ENCODE peak calls at places on chromosomes 11 and 22, in seven cellular contexts. One of them, this sample, is unnamed.

GRCh38 chr11:45926536-45927331 is 4.3 kb downstream of the LARGE2 start:
- DNase-seq in upper lobe of right lung: peak; percentile 61
- DNase-seq in Karpas-422: no peak
- DNase-seq in WERI-Rb-1: no peak
- DNase-seq in AG04450: no peak
- DNase-seq in transverse colon: peak; percentile 5
- DNase-seq in upper lobe of left lung: peak; percentile 60
- DNase-seq in this sample: no peak

GRCh38 chr11:123491241-123491640 is 61.2 kb downstream of the GRAMD1B start:
- DNase-seq in upper lobe of right lung: no peak
- DNase-seq in Karpas-422: no peak
- DNase-seq in WERI-Rb-1: no peak
- DNase-seq in AG04450: no peak
- DNase-seq in transverse colon: no peak
- DNase-seq in upper lobe of left lung: no peak
- DNase-seq in this sample: no peak

GRCh38 chr11:85627332-85627997 is at the start of gene DLG2:
- DNase-seq in upper lobe of right lung: no peak
- DNase-seq in Karpas-422: peak; percentile 69
- DNase-seq in WERI-Rb-1: no peak
- DNase-seq in AG04450: no peak
- DNase-seq in transverse colon: no peak
- DNase-seq in upper lobe of left lung: no peak
- DNase-seq in this sample: no peak

GRCh38 chr11:30889116-30889765 is 303.1 kb upstream of the MPPED2 start:
- DNase-seq in upper lobe of right lung: no peak
- DNase-seq in Karpas-422: no peak
- DNase-seq in WERI-Rb-1: no peak
- DNase-seq in AG04450: no peak
- DNase-seq in transverse colon: no peak
- DNase-seq in upper lobe of left lung: no peak
- DNase-seq in this sample: no peak

GRCh38 chr11:7511405-7511804 is 2.4 kb upstream of the PPFIBP2 start:
- DNase-seq in upper lobe of right lung: no peak
- DNase-seq in Karpas-422: no peak
- DNase-seq in WERI-Rb-1: no peak
- DNase-seq in AG04450: no peak
- DNase-seq in transverse colon: peak; percentile 53
- DNase-seq in upper lobe of left lung: no peak
- DNase-seq in this sample: no peak

GRCh38 chr11:115990004-115990447 is 485.8 kb upstream of the CADM1 start:
- DNase-seq in upper lobe of right lung: peak; percentile 71
- DNase-seq in Karpas-422: peak; percentile 41
- DNase-seq in WERI-Rb-1: peak; percentile 56
- DNase-seq in AG04450: no peak
- DNase-seq in transverse colon: peak; percentile 15
- DNase-seq in upper lobe of left lung: peak; percentile 77
- DNase-seq in this sample: no peak

GRCh38 chr22:24133187-24133965 is 47.9 kb upstream of the SUSD2 start:
- DNase-seq in upper lobe of right lung: peak; percentile 82
- DNase-seq in Karpas-422: no peak
- DNase-seq in WERI-Rb-1: peak; percentile 28
- DNase-seq in AG04450: no peak
- DNase-seq in transverse colon: no peak
- DNase-seq in upper lobe of left lung: no peak
- DNase-seq in this sample: no peak

GRCh38 chr11:46291441-46292143 is 14.1 kb downstream of the CREB3L1 start:
- DNase-seq in upper lobe of right lung: no peak
- DNase-seq in Karpas-422: no peak
- DNase-seq in WERI-Rb-1: no peak
- DNase-seq in AG04450: no peak
- DNase-seq in transverse colon: no peak
- DNase-seq in upper lobe of left lung: peak; percentile 77
- DNase-seq in this sample: no peak

GRCh38 chr11:115886111-115886733 is 382.0 kb upstream of the CADM1 start:
- DNase-seq in upper lobe of right lung: no peak
- DNase-seq in Karpas-422: no peak
- DNase-seq in WERI-Rb-1: peak; percentile 42
- DNase-seq in AG04450: no peak
- DNase-seq in transverse colon: no peak
- DNase-seq in upper lobe of left lung: no peak
- DNase-seq in this sample: no peak

GRCh38 chr11:62922653-62923371 is 1.6 kb upstream of the CHRM1 start:
- DNase-seq in upper lobe of right lung: peak; percentile 65
- DNase-seq in Karpas-422: peak; percentile 47
- DNase-seq in WERI-Rb-1: no peak
- DNase-seq in AG04450: no peak
- DNase-seq in transverse colon: no peak
- DNase-seq in upper lobe of left lung: peak; percentile 87
- DNase-seq in this sample: no peak

GRCh38 chr11:62905927-62906531 is 15.1 kb downstream of the CHRM1 start:
- DNase-seq in upper lobe of right lung: peak; percentile 84
- DNase-seq in Karpas-422: peak; percentile 92
- DNase-seq in WERI-Rb-1: peak; percentile 83
- DNase-seq in AG04450: peak; percentile 69
- DNase-seq in transverse colon: peak; percentile 86
- DNase-seq in upper lobe of left lung: no peak
- DNase-seq in this sample: peak; percentile 72

GRCh38 chr22:27051407-27051806 is 394.0 kb downstream of the MIAT start:
- DNase-seq in upper lobe of right lung: no peak
- DNase-seq in Karpas-422: no peak
- DNase-seq in WERI-Rb-1: no peak
- DNase-seq in AG04450: no peak
- DNase-seq in transverse colon: no peak
- DNase-seq in upper lobe of left lung: no peak
- DNase-seq in this sample: no peak

GRCh38 chr22:30806391-30806861 is 111.8 kb downstream of the OSBP2 start:
- DNase-seq in upper lobe of right lung: no peak
- DNase-seq in Karpas-422: no peak
- DNase-seq in WERI-Rb-1: no peak
- DNase-seq in AG04450: no peak
- DNase-seq in transverse colon: no peak
- DNase-seq in upper lobe of left lung: no peak
- DNase-seq in this sample: no peak

GRCh38 chr22:25453557-25453956 is 110.9 kb upstream of the GRK3 start:
- DNase-seq in upper lobe of right lung: no peak
- DNase-seq in Karpas-422: no peak
- DNase-seq in WERI-Rb-1: no peak
- DNase-seq in AG04450: no peak
- DNase-seq in transverse colon: no peak
- DNase-seq in upper lobe of left lung: no peak
- DNase-seq in this sample: no peak

GRCh38 chr11:130415719-130416536 is 12.5 kb downstream of the ADAMTS8 start:
- DNase-seq in upper lobe of right lung: no peak
- DNase-seq in Karpas-422: no peak
- DNase-seq in WERI-Rb-1: no peak
- DNase-seq in AG04450: no peak
- DNase-seq in transverse colon: no peak
- DNase-seq in upper lobe of left lung: peak; percentile 77
- DNase-seq in this sample: no peak

GRCh38 chr11:58867556-58867955 is 23.1 kb upstream of the GLYATL2 start:
- DNase-seq in upper lobe of right lung: no peak
- DNase-seq in Karpas-422: no peak
- DNase-seq in WERI-Rb-1: no peak
- DNase-seq in AG04450: no peak
- DNase-seq in transverse colon: no peak
- DNase-seq in upper lobe of left lung: no peak
- DNase-seq in this sample: no peak
- H3K9me3 ChIP-seq in upper lobe of right lung: no peaks in the 10 kb centered on the region
- H3K9me3 ChIP-seq in Karpas-422: no peaks in the 10 kb centered on the region
- H3K9me3 ChIP-seq in WERI-Rb-1: no peaks in the 10 kb centered on the region
- H3K9me3 ChIP-seq in AG04450: peaks cover 3% of the 10 kb centered on the region
- H3K9me3 ChIP-seq in transverse colon: no peaks in the 10 kb centered on the region
- H3K9me3 ChIP-seq in upper lobe of left lung: no peaks in the 10 kb centered on the region
- H3K9me3 ChIP-seq in this sample: no peaks in the 10 kb centered on the region

DNA sequence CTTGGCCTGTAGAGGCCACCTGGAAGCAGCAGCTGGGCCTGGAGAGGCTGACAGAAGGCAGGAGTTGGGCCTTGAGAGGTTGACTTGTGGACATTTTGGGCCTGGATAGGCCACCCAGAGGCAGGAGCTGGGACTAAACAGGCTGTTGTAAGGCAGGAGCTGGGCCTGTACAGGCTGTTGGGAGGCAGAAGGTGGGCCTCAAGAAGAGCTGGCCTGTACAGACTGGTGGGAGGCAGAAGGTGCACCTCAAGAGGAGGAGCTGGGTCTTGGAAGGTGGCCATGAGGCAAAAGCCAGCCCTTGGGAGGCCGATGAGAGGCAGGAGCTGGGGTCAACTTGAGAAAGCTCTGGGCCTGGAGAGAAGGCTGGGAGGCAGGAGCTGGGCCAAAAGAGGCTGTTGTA is 45.3 kb downstream of the OR4C45 start:
- DNase-seq in upper lobe of right lung: no peak
- DNase-seq in Karpas-422: no peak
- DNase-seq in WERI-Rb-1: no peak
- DNase-seq in AG04450: no peak
- DNase-seq in transverse colon: no peak
- DNase-seq in upper lobe of left lung: no peak
- DNase-seq in this sample: no peak
- H3K9me3 ChIP-seq in upper lobe of right lung: no peaks in the 10 kb centered on the region
- H3K9me3 ChIP-seq in Karpas-422: no peaks in the 10 kb centered on the region
- H3K9me3 ChIP-seq in WERI-Rb-1: no peaks in the 10 kb centered on the region
- H3K9me3 ChIP-seq in AG04450: peaks cover 72% of the 10 kb centered on the region
- H3K9me3 ChIP-seq in transverse colon: peaks cover 13% of the 10 kb centered on the region
- H3K9me3 ChIP-seq in upper lobe of left lung: no peaks in the 10 kb centered on the region
- H3K9me3 ChIP-seq in this sample: no peaks in the 10 kb centered on the region

DNA sequence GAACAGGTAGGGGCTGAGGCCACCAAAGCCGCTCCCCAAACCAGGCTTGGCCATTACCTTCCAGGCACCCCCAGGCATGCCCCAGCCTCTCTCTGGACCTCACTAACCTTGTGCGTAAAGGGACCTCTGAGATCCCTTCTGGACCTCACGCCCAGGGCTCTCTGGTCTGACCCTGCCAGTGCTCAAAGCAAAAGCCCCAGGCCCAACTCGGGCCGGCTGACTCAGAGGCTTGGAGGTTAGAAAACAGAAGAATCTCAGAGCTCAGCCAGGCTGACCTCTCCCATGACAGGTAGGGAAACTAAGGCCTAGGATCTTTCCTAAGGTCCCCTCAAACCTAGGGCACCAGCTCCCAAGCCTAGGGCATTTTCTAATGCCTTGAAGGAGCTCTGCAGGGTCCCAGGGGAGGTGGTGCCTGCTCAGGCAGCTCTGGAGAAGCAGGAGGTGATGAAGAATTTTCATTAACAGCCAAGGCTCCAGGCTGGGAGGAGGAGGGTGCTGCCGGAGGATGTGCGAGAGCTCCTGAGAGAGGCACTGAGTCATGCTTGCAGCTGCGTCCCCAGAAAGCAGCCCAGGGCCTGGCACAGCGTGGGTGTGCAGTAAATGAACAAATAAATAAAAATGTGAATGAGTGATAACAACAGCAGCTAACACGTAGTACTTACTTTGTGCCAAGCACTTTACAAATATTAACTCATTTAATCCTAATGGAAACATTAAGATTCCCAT is 25.6 kb downstream of the ARRB1 start:
- DNase-seq in upper lobe of right lung: peak; percentile 75
- DNase-seq in Karpas-422: no peak
- DNase-seq in WERI-Rb-1: no peak
- DNase-seq in AG04450: peak; percentile 79
- DNase-seq in transverse colon: no peak
- DNase-seq in upper lobe of left lung: no peak
- DNase-seq in this sample: no peak
- H3K9me3 ChIP-seq in upper lobe of right lung: no peaks in the 10 kb centered on the region
- H3K9me3 ChIP-seq in Karpas-422: no peaks in the 10 kb centered on the region
- H3K9me3 ChIP-seq in WERI-Rb-1: no peaks in the 10 kb centered on the region
- H3K9me3 ChIP-seq in AG04450: no peaks in the 10 kb centered on the region
- H3K9me3 ChIP-seq in transverse colon: no peaks in the 10 kb centered on the region
- H3K9me3 ChIP-seq in upper lobe of left lung: no peaks in the 10 kb centered on the region
- H3K9me3 ChIP-seq in this sample: no peaks in the 10 kb centered on the region

GRCh38 chr22:48152154-48152775 is 1389.8 kb downstream of the TBC1D22A start:
- DNase-seq in upper lobe of right lung: no peak
- DNase-seq in Karpas-422: peak; percentile 57
- DNase-seq in WERI-Rb-1: no peak
- DNase-seq in AG04450: no peak
- DNase-seq in transverse colon: no peak
- DNase-seq in upper lobe of left lung: peak; percentile 50
- DNase-seq in this sample: no peak
- H3K9me3 ChIP-seq in upper lobe of right lung: no peaks in the 10 kb centered on the region
- H3K9me3 ChIP-seq in Karpas-422: no peaks in the 10 kb centered on the region
- H3K9me3 ChIP-seq in WERI-Rb-1: no peaks in the 10 kb centered on the region
- H3K9me3 ChIP-seq in AG04450: peaks cover 69% of the 10 kb centered on the region
- H3K9me3 ChIP-seq in transverse colon: no peaks in the 10 kb centered on the region
- H3K9me3 ChIP-seq in upper lobe of left lung: no peaks in the 10 kb centered on the region
- H3K9me3 ChIP-seq in this sample: no peaks in the 10 kb centered on the region

GRCh38 chr11:70491696-70492472 is 93.6 kb downstream of the CTTN start:
- DNase-seq in upper lobe of right lung: peak; percentile 57
- DNase-seq in Karpas-422: no peak
- DNase-seq in WERI-Rb-1: peak; percentile 2
- DNase-seq in AG04450: no peak
- DNase-seq in transverse colon: no peak
- DNase-seq in upper lobe of left lung: no peak
- DNase-seq in this sample: no peak
- H3K9me3 ChIP-seq in upper lobe of right lung: no peaks in the 10 kb centered on the region
- H3K9me3 ChIP-seq in Karpas-422: peaks cover 9% of the 10 kb centered on the region
- H3K9me3 ChIP-seq in WERI-Rb-1: peaks cover 4% of the 10 kb centered on the region
- H3K9me3 ChIP-seq in AG04450: peaks cover 42% of the 10 kb centered on the region
- H3K9me3 ChIP-seq in transverse colon: no peaks in the 10 kb centered on the region
- H3K9me3 ChIP-seq in upper lobe of left lung: no peaks in the 10 kb centered on the region
- H3K9me3 ChIP-seq in this sample: no peaks in the 10 kb centered on the region

GRCh38 chr22:47236718-47237117 is 474.3 kb downstream of the TBC1D22A start:
- DNase-seq in upper lobe of right lung: no peak
- DNase-seq in Karpas-422: no peak
- DNase-seq in WERI-Rb-1: no peak
- DNase-seq in AG04450: no peak
- DNase-seq in transverse colon: no peak
- DNase-seq in upper lobe of left lung: no peak
- DNase-seq in this sample: no peak

GRCh38 chr22:47238886-47239860 is 476.7 kb downstream of the TBC1D22A start:
- DNase-seq in upper lobe of right lung: no peak
- DNase-seq in Karpas-422: no peak
- DNase-seq in WERI-Rb-1: no peak
- DNase-seq in AG04450: no peak
- DNase-seq in transverse colon: no peak
- DNase-seq in upper lobe of left lung: no peak
- DNase-seq in this sample: no peak

GRCh38 chr22:47233316-47234243 is 471.1 kb downstream of the TBC1D22A start:
- DNase-seq in upper lobe of right lung: no peak
- DNase-seq in Karpas-422: no peak
- DNase-seq in WERI-Rb-1: no peak
- DNase-seq in AG04450: no peak
- DNase-seq in transverse colon: no peak
- DNase-seq in upper lobe of left lung: no peak
- DNase-seq in this sample: no peak

GRCh38 chr22:47240116-47240515 is 477.7 kb downstream of the TBC1D22A start:
- DNase-seq in upper lobe of right lung: no peak
- DNase-seq in Karpas-422: no peak
- DNase-seq in WERI-Rb-1: no peak
- DNase-seq in AG04450: no peak
- DNase-seq in transverse colon: no peak
- DNase-seq in upper lobe of left lung: no peak
- DNase-seq in this sample: no peak

GRCh38 chr22:47237890-47238480 is 475.5 kb downstream of the TBC1D22A start:
- DNase-seq in upper lobe of right lung: no peak
- DNase-seq in Karpas-422: no peak
- DNase-seq in WERI-Rb-1: no peak
- DNase-seq in AG04450: no peak
- DNase-seq in transverse colon: no peak
- DNase-seq in upper lobe of left lung: no peak
- DNase-seq in this sample: no peak
- H3K9me3 ChIP-seq in upper lobe of right lung: peaks cover 5% of the 10 kb centered on the region
- H3K9me3 ChIP-seq in Karpas-422: no peaks in the 10 kb centered on the region
- H3K9me3 ChIP-seq in WERI-Rb-1: peaks cover 4% of the 10 kb centered on the region
- H3K9me3 ChIP-seq in AG04450: peaks cover 11% of the 10 kb centered on the region
- H3K9me3 ChIP-seq in transverse colon: no peaks in the 10 kb centered on the region
- H3K9me3 ChIP-seq in upper lobe of left lung: no peaks in the 10 kb centered on the region
- H3K9me3 ChIP-seq in this sample: no peaks in the 10 kb centered on the region